ENCODE peak calls at places on chromosomes 7 and 10, in eight cellular contexts. F, Z, R, D, X, Y, J and L are unnamed samples.

GRCh38 chr7:148481147-148481526 is 109.4 kb upstream of the C7orf33 start:
- DNase-seq in J (no peak), R (no peak), Y (no peak), D (no peak), F (no peak), X (no peak), Z (no peak), L (no peak)

GRCh38 chr7:69208848-69209247 is 389.4 kb upstream of the AUTS2 start:
- DNase-seq in X (no peak), F (no peak), R (peak), Z (no peak), D (no peak), Y (no peak), J (no peak), L (no peak)

GRCh38 chr7:1738511-1738910 is 68.4 kb downstream of the ELFN1 start:
- DNase-seq in Z (no peak), X (peak), R (no peak), J (no peak), F (no peak), Y (no peak), D (no peak), L (no peak)

GRCh38 chr10:47107226-47107625 is 192.8 kb upstream of the GDF10 start:
- DNase-seq in Z (no peak), R (no peak), D (no peak), J (no peak), Y (no peak), X (no peak), F (no peak), L (no peak)

GRCh38 chr10:10223129-10223528 is 794.5 kb upstream of the CELF2 start:
- DNase-seq in F (no peak), Z (no peak), J (no peak), X (no peak), Y (no peak), D (no peak), R (no peak), L (no peak)

GRCh38 chr7:70376561-70377031 is 755.3 kb upstream of the GALNT17 start:
- DNase-seq in J (no peak), Z (no peak), R (no peak), D (no peak), F (no peak), X (no peak), Y (no peak), L (no peak)

GRCh38 chr7:27254625-27255024 is 12.0 kb downstream of the EVX1 start:
- DNase-seq in Y (no peak), J (no peak), X (no peak), R (no peak), D (no peak), F (no peak), Z (no peak), L (no peak)

GRCh38 chr10:75410135-75410787 is 8.7 kb upstream of the ZNF503 start:
- DNase-seq in Y (no peak), X (no peak), R (no peak), Z (no peak), F (no peak), D (no peak), J (no peak), L (no peak)

GRCh38 chr7:7177044-7177517 is 5.3 kb upstream of the C1GALT1 start:
- DNase-seq in F (no peak), D (no peak), Z (peak), R (no peak), Y (peak), X (no peak), J (peak), L (peak)

GRCh38 chr10:129870926-129871660 is 93.0 kb downstream of the EBF3 start:
- DNase-seq in D (no peak), J (no peak), F (no peak), R (no peak), Y (no peak), X (no peak), Z (no peak), L (no peak)

GRCh38 chr10:43471146-43471545 is 34.2 kb downstream of the ZNF487 start:
- DNase-seq in Y (no peak), D (no peak), Z (no peak), X (no peak), R (no peak), J (no peak), F (no peak), L (no peak)

GRCh38 chr7:25288536-25289283 is 60.4 kb upstream of the NPVF start:
- DNase-seq in Z (no peak), F (no peak), R (no peak), J (no peak), D (no peak), X (no peak), Y (no peak), L (no peak)

GRCh38 chr7:80851896-80852476 is 66.9 kb downstream of the SEMA3C start:
- DNase-seq in D (no peak), R (no peak), J (no peak), F (no peak), Y (no peak), X (no peak), Z (peak), L (no peak)

GRCh38 chr7:106072715-106073091 is 39.4 kb downstream of the SYPL1 start:
- DNase-seq in R (no peak), J (no peak), D (no peak), X (no peak), F (no peak), Y (no peak), Z (no peak), L (no peak)

GRCh38 chr7:84412161-84412969 is 217.8 kb upstream of the SEMA3A start:
- DNase-seq in Z (peak), J (peak), Y (peak), D (no peak), X (peak), F (no peak), R (no peak), L (peak)

GRCh38 chr10:3482200-3482993 is 302.6 kb downstream of the KLF6 start:
- DNase-seq in J (peak), Y (peak), F (peak), Z (peak), R (peak), D (no peak), X (peak), L (peak)

GRCh38 chr7:155457544-155458316 is at the start of gene EN2:
- DNase-seq in Y (no peak), Z (peak), F (no peak), J (no peak), R (no peak), X (peak), D (no peak), L (no peak)

GRCh38 chr10:131022369-131022768 is 289.2 kb downstream of the TCERG1L start:
- DNase-seq in Z (no peak), J (no peak), Y (no peak), D (no peak), F (no peak), R (no peak), X (no peak), L (no peak)

GRCh38 chr10:133318494-133319127 is 9.9 kb downstream of the ZNF511 start:
- DNase-seq in X (peak), R (no peak), Y (peak), F (peak), Z (peak), D (peak), J (no peak), L (peak)

GRCh38 chr10:21406595-21407218 is 118.8 kb downstream of the SKIDA1 start:
- DNase-seq in D (no peak), Z (no peak), X (no peak), R (no peak), F (no peak), J (peak), Y (no peak), L (peak)

GRCh38 chr7:40969641-40970040 is 733.2 kb downstream of the INHBA start:
- DNase-seq in X (no peak), D (no peak), R (no peak), Z (no peak), J (no peak), F (no peak), Y (no peak), L (no peak)